ENCODE peak calls at places on chromosomes 2 and 18, in seven cellular contexts. One of them, this sample, is unnamed.

GRCh38 chr2:27494944-27495554 is at the start of gene FNDC4:
- DNase-seq in MCF 10A: no peak
- DNase-seq in pancreas: peak
- DNase-seq in tibial nerve: no peak
- DNase-seq in tibial artery: no peak
- DNase-seq in GM20000: no peak
- DNase-seq in Peyer's patch: no peak
- DNase-seq in this sample: peak

GRCh38 chr2:212330263-212330662 is 208.3 kb downstream of the ERBB4 start:
- DNase-seq in MCF 10A: no peak
- DNase-seq in pancreas: no peak
- DNase-seq in tibial nerve: no peak
- DNase-seq in tibial artery: no peak
- DNase-seq in GM20000: no peak
- DNase-seq in Peyer's patch: no peak
- DNase-seq in this sample: no peak

GRCh38 chr18:42446195-42446594 is 491.2 kb downstream of the PIK3C3 start:
- DNase-seq in MCF 10A: peak
- DNase-seq in pancreas: no peak
- DNase-seq in tibial nerve: no peak
- DNase-seq in tibial artery: no peak
- DNase-seq in GM20000: no peak
- DNase-seq in Peyer's patch: no peak
- DNase-seq in this sample: no peak

GRCh38 chr2:233919938-233920337 is 2.8 kb downstream of the TRPM8 start:
- DNase-seq in MCF 10A: peak
- DNase-seq in pancreas: no peak
- DNase-seq in tibial nerve: no peak
- DNase-seq in tibial artery: no peak
- DNase-seq in GM20000: no peak
- DNase-seq in Peyer's patch: no peak
- DNase-seq in this sample: no peak

GRCh38 chr18:24778810-24779418 is 318.5 kb downstream of the HRH4 start:
- DNase-seq in MCF 10A: no peak
- DNase-seq in pancreas: no peak
- DNase-seq in tibial nerve: no peak
- DNase-seq in tibial artery: no peak
- DNase-seq in GM20000: no peak
- DNase-seq in Peyer's patch: no peak
- DNase-seq in this sample: no peak

GRCh38 chr2:183594150-183594549 is 469.9 kb downstream of the NUP35 start:
- DNase-seq in MCF 10A: no peak
- DNase-seq in pancreas: no peak
- DNase-seq in tibial nerve: no peak
- DNase-seq in tibial artery: no peak
- DNase-seq in GM20000: no peak
- DNase-seq in Peyer's patch: no peak
- DNase-seq in this sample: no peak

GRCh38 chr2:161426788-161427412 is 10.8 kb downstream of the TBR1 start:
- DNase-seq in MCF 10A: no peak
- DNase-seq in pancreas: no peak
- DNase-seq in tibial nerve: no peak
- DNase-seq in tibial artery: no peak
- DNase-seq in GM20000: peak
- DNase-seq in Peyer's patch: no peak
- DNase-seq in this sample: no peak

GRCh38 chr2:7083580-7084509 is 166.6 kb downstream of the RNF144A start:
- DNase-seq in MCF 10A: peak
- DNase-seq in pancreas: peak
- DNase-seq in tibial nerve: no peak
- DNase-seq in tibial artery: no peak
- DNase-seq in GM20000: peak
- DNase-seq in Peyer's patch: no peak
- DNase-seq in this sample: no peak

GRCh38 chr18:80109676-80110078 is 615 bp downstream of the ADNP2 start:
- DNase-seq in MCF 10A: peak
- DNase-seq in pancreas: peak
- DNase-seq in tibial nerve: no peak
- DNase-seq in tibial artery: peak
- DNase-seq in GM20000: peak
- DNase-seq in Peyer's patch: peak
- DNase-seq in this sample: peak

GRCh38 chr2:48364100-48364499 is 165.9 kb upstream of the STON1 start:
- DNase-seq in MCF 10A: peak
- DNase-seq in pancreas: no peak
- DNase-seq in tibial nerve: no peak
- DNase-seq in tibial artery: no peak
- DNase-seq in GM20000: no peak
- DNase-seq in Peyer's patch: no peak
- DNase-seq in this sample: no peak

GRCh38 chr2:5982911-5983310 is 290.7 kb downstream of the SOX11 start:
- DNase-seq in MCF 10A: no peak
- DNase-seq in pancreas: no peak
- DNase-seq in tibial nerve: no peak
- DNase-seq in tibial artery: no peak
- DNase-seq in GM20000: no peak
- DNase-seq in Peyer's patch: no peak
- DNase-seq in this sample: no peak

GRCh38 chr18:49814147-49814499 is 790 bp upstream of the ACAA2 start:
- DNase-seq in MCF 10A: peak
- DNase-seq in pancreas: peak
- DNase-seq in tibial nerve: no peak
- DNase-seq in tibial artery: peak
- DNase-seq in GM20000: no peak
- DNase-seq in Peyer's patch: peak
- DNase-seq in this sample: peak

GRCh38 chr2:148926291-148926961 is 51.4 kb downstream of the KIF5C start:
- DNase-seq in MCF 10A: peak
- DNase-seq in pancreas: peak
- DNase-seq in tibial nerve: no peak
- DNase-seq in tibial artery: no peak
- DNase-seq in GM20000: peak
- DNase-seq in Peyer's patch: peak
- DNase-seq in this sample: peak

GRCh38 chr2:121247534-121247933 is 37.5 kb downstream of the TFCP2L1 start:
- DNase-seq in MCF 10A: no peak
- DNase-seq in pancreas: no peak
- DNase-seq in tibial nerve: no peak
- DNase-seq in tibial artery: no peak
- DNase-seq in GM20000: no peak
- DNase-seq in Peyer's patch: no peak
- DNase-seq in this sample: no peak

GRCh38 chr2:236688563-236689392 is 119.2 kb downstream of the ACKR3 start:
- DNase-seq in MCF 10A: peak
- DNase-seq in pancreas: no peak
- DNase-seq in tibial nerve: no peak
- DNase-seq in tibial artery: peak
- DNase-seq in GM20000: no peak
- DNase-seq in Peyer's patch: no peak
- DNase-seq in this sample: no peak

GRCh38 chr2:26946841-26947784 is 23.3 kb upstream of the MAPRE3 start:
- DNase-seq in MCF 10A: peak
- DNase-seq in pancreas: peak
- DNase-seq in tibial nerve: no peak
- DNase-seq in tibial artery: no peak
- DNase-seq in GM20000: no peak
- DNase-seq in Peyer's patch: no peak
- DNase-seq in this sample: no peak

GRCh38 chr2:42928692-42929576 is 136.6 kb upstream of the HAAO start:
- DNase-seq in MCF 10A: no peak
- DNase-seq in pancreas: peak
- DNase-seq in tibial nerve: no peak
- DNase-seq in tibial artery: no peak
- DNase-seq in GM20000: no peak
- DNase-seq in Peyer's patch: no peak
- DNase-seq in this sample: no peak

GRCh38 chr2:201233192-201234166 is 26.9 kb upstream of the CASP8 start:
- DNase-seq in MCF 10A: peak
- DNase-seq in pancreas: peak
- DNase-seq in tibial nerve: no peak
- DNase-seq in tibial artery: no peak
- DNase-seq in GM20000: peak
- DNase-seq in Peyer's patch: peak
- DNase-seq in this sample: peak

DNA sequence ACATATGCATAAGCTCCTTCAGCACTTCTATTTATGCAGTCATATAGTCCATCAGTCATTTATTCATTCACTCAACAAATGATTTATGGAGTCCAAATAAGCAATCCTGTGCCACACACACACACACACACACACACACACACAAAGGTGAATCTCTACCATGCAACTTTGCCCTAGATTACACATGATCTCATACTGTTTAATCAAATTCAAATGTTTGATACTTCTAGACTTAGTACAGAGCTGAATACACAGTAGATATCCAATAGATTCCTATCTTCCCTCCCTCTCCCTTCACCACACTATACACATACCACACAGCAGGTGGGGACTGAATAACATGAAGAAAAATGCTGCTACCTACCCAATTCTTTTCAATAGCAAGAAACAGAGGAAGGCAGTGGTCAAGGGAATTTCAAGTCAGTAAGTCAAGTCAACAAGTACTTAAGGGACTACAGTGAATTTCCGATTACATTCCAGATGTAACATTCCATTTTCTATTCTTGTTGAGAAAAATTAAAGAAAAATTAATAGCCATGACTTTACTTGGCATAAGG is 65.4 kb downstream of the EPG5 start:
- DNase-seq in MCF 10A: no peak
- DNase-seq in pancreas: no peak
- DNase-seq in tibial nerve: no peak
- DNase-seq in tibial artery: no peak
- DNase-seq in GM20000: no peak
- DNase-seq in Peyer's patch: no peak
- DNase-seq in this sample: no peak
- TF ChIP-seq CTCF in MCF 10A: no peak
- TF ChIP-seq CTCF in pancreas: no peak
- TF ChIP-seq CTCF in tibial nerve: no peak
- TF ChIP-seq CTCF in tibial artery: no peak
- TF ChIP-seq CTCF in GM20000: no peak
- TF ChIP-seq CTCF in Peyer's patch: no peak
- TF ChIP-seq CTCF in this sample: no peak

GRCh38 chr18:77068890-77069312 is 63.7 kb downstream of the MBP start:
- DNase-seq in MCF 10A: no peak
- DNase-seq in pancreas: no peak
- DNase-seq in tibial nerve: no peak
- DNase-seq in tibial artery: no peak
- DNase-seq in GM20000: no peak
- DNase-seq in Peyer's patch: no peak
- DNase-seq in this sample: no peak
- TF ChIP-seq CTCF in MCF 10A: no peak
- TF ChIP-seq CTCF in pancreas: no peak
- TF ChIP-seq CTCF in tibial nerve: no peak
- TF ChIP-seq CTCF in tibial artery: no peak
- TF ChIP-seq CTCF in GM20000: no peak
- TF ChIP-seq CTCF in Peyer's patch: no peak
- TF ChIP-seq CTCF in this sample: peak

GRCh38 chr2:198322275-198322674 is 517.9 kb downstream of the PLCL1 start:
- DNase-seq in MCF 10A: no peak
- DNase-seq in pancreas: no peak
- DNase-seq in tibial nerve: no peak
- DNase-seq in tibial artery: no peak
- DNase-seq in GM20000: no peak
- DNase-seq in Peyer's patch: no peak
- DNase-seq in this sample: no peak
- TF ChIP-seq CTCF in MCF 10A: no peak
- TF ChIP-seq CTCF in pancreas: no peak
- TF ChIP-seq CTCF in tibial nerve: no peak
- TF ChIP-seq CTCF in tibial artery: no peak
- TF ChIP-seq CTCF in GM20000: no peak
- TF ChIP-seq CTCF in Peyer's patch: no peak
- TF ChIP-seq CTCF in this sample: no peak

GRCh38 chr2:168118733-168119518 is 128.5 kb downstream of the STK39 start:
- DNase-seq in MCF 10A: peak
- DNase-seq in pancreas: peak
- DNase-seq in tibial nerve: no peak
- DNase-seq in tibial artery: no peak
- DNase-seq in GM20000: peak
- DNase-seq in Peyer's patch: no peak
- DNase-seq in this sample: no peak

GRCh38 chr2:168120730-168121129 is 126.7 kb downstream of the STK39 start:
- DNase-seq in MCF 10A: no peak
- DNase-seq in pancreas: no peak
- DNase-seq in tibial nerve: no peak
- DNase-seq in tibial artery: no peak
- DNase-seq in GM20000: no peak
- DNase-seq in Peyer's patch: no peak
- DNase-seq in this sample: no peak

GRCh38 chr2:168120310-168120709 is 127.1 kb downstream of the STK39 start:
- DNase-seq in MCF 10A: no peak
- DNase-seq in pancreas: no peak
- DNase-seq in tibial nerve: no peak
- DNase-seq in tibial artery: no peak
- DNase-seq in GM20000: no peak
- DNase-seq in Peyer's patch: no peak
- DNase-seq in this sample: no peak

GRCh38 chr2:168116448-168116847 is 130.9 kb downstream of the STK39 start:
- DNase-seq in MCF 10A: peak
- DNase-seq in pancreas: no peak
- DNase-seq in tibial nerve: no peak
- DNase-seq in tibial artery: no peak
- DNase-seq in GM20000: no peak
- DNase-seq in Peyer's patch: no peak
- DNase-seq in this sample: no peak

GRCh38 chr2:168119519-168120141 is 127.8 kb downstream of the STK39 start:
- DNase-seq in MCF 10A: peak
- DNase-seq in pancreas: no peak
- DNase-seq in tibial nerve: no peak
- DNase-seq in tibial artery: no peak
- DNase-seq in GM20000: peak
- DNase-seq in Peyer's patch: no peak
- DNase-seq in this sample: no peak
- TF ChIP-seq CTCF in MCF 10A: peak
- TF ChIP-seq CTCF in pancreas: peak
- TF ChIP-seq CTCF in tibial nerve: peak
- TF ChIP-seq CTCF in tibial artery: peak
- TF ChIP-seq CTCF in GM20000: peak
- TF ChIP-seq CTCF in Peyer's patch: no peak
- TF ChIP-seq CTCF in this sample: peak

This sample was measured in GM13976.